ENCODE peak calls at places on chromosomes 7 and 10, in five cellular contexts. P, Q, S, A and B are unnamed samples.

GRCh38 chr10:131726460-131726861 is 174.3 kb upstream of the PPP2R2D start:
- DNase-seq in S (peak), A (peak), P (no peak), Q (peak), B (no peak)

GRCh38 chr7:35508623-35509400 is 186.1 kb downstream of the HERPUD2 start:
- DNase-seq in A (no peak), S (peak), P (no peak), Q (no peak), B (no peak)

GRCh38 chr10:43202657-43203490 is 64.0 kb downstream of the RASGEF1A start:
- DNase-seq in P (no peak), Q (peak), A (peak), S (peak), B (no peak)

GRCh38 chr7:4158826-4159225 is 523.3 kb upstream of the FOXK1 start:
- DNase-seq in A (no peak), P (no peak), S (no peak), Q (no peak), B (no peak)

GRCh38 chr10:71522438-71523144 is 125.9 kb downstream of the CDH23 start:
- DNase-seq in A (no peak), P (no peak), S (no peak), Q (no peak), B (no peak)

GRCh38 chr7:65239707-65240352 is 133.8 kb upstream of the ZNF92 start:
- DNase-seq in A (no peak), S (peak), Q (peak), P (no peak), B (no peak)

GRCh38 chr7:8070451-8071180 is 102.0 kb downstream of the GLCCI1 start:
- DNase-seq in P (no peak), S (no peak), Q (no peak), A (no peak), B (no peak)

GRCh38 chr10:128429835-128430513 is 303.8 kb upstream of the MKI67 start:
- DNase-seq in Q (no peak), P (no peak), S (no peak), A (no peak), B (no peak)

GRCh38 chr10:83935911-83936310 is 203.4 kb upstream of the GHITM start:
- DNase-seq in S (no peak), A (no peak), P (no peak), Q (no peak), B (no peak)

GRCh38 chr10:72298774-72299519 is 25.2 kb downstream of the DDIT4 start:
- DNase-seq in S (no peak), Q (no peak), A (no peak), P (no peak), B (no peak)

GRCh38 chr10:123087348-123087747 is 48.4 kb upstream of the HMX3 start:
- DNase-seq in Q (no peak), A (no peak), P (no peak), S (no peak), B (no peak)

GRCh38 chr10:21393941-21394340 is 131.5 kb downstream of the SKIDA1 start:
- DNase-seq in P (no peak), A (no peak), Q (no peak), S (no peak), B (no peak)

GRCh38 chr10:21518629-21519321 is 6.7 kb downstream of the SKIDA1 start:
- DNase-seq in Q (peak), P (no peak), S (peak), A (no peak), B (no peak)

GRCh38 chr7:108067844-108068243 is 62.3 kb downstream of the LAMB4 start:
- DNase-seq in A (no peak), P (no peak), S (no peak), Q (no peak), B (no peak)

GRCh38 chr7:98021588-98022351 is 31.8 kb upstream of the OCM2 start:
- DNase-seq in P (peak), S (peak), A (peak), Q (peak), B (no peak)

GRCh38 chr10:113560071-113560470 is 7.2 kb downstream of the HABP2 start:
- DNase-seq in A (no peak), P (no peak), S (no peak), Q (no peak), B (no peak)

GRCh38 chr10:109591631-109592030 is 331.7 kb downstream of the XPNPEP1 start:
- DNase-seq in Q (no peak), A (no peak), S (no peak), P (no peak), B (no peak)